ENCODE peak calls at places on chromosomes 7 and 10, in four cellular contexts. W is kidney tubule cell; F is NCI-H1092 treated with DMSO at 0.1 percent for 48 hours; S is stimulated activated CD8-positive, alpha-beta memory T cell treated with anti-CD3 and anti-CD28 coated beads, Interleukin-4, amount 100 ng/mL, for 4 hours. Q is an unnamed sample.

GRCh38 chr10:127790165-127790564 is 53.2 kb downstream of the FOXI2 start:
- DNase-seq in W (no peak), F (no peak), S (no peak), Q (no peak)

GRCh38 chr7:55101359-55101758 is 82.5 kb downstream of the EGFR start:
- DNase-seq in W (no peak), F (no peak), S (no peak), Q (no peak)

GRCh38 chr7:129959480-129960332 is 6.9 kb upstream of the UBE2H start:
- DNase-seq in W (peak), F (no peak), S (no peak), Q (no peak)

GRCh38 chr10:74529205-74529604 is 297.2 kb upstream of the KAT6B start:
- DNase-seq in W (no peak), F (no peak), S (no peak), Q (no peak)

GRCh38 chr10:44913312-44914079 is 2.4 kb downstream of the TMEM72 start:
- DNase-seq in W (no peak), F (no peak), S (no peak), Q (no peak)

GRCh38 chr7:837001-837400 is 4.7 kb downstream of the SUN1 start:
- DNase-seq in W (no peak), F (no peak), S (no peak), Q (no peak)

GRCh38 chr10:131406676-131407392 is 95.3 kb upstream of the TCERG1L start:
- DNase-seq in W (no peak), F (no peak), S (no peak), Q (no peak)

GRCh38 chr10:127398967-127399350 is 150.2 kb upstream of the NPS start:
- DNase-seq in W (no peak), F (no peak), S (no peak), Q (no peak)

GRCh38 chr10:95295031-95295755 is 4.4 kb upstream of the PDLIM1 start:
- DNase-seq in W (peak), F (peak), S (no peak), Q (no peak)

GRCh38 chr7:80661729-80662128 is 23.3 kb downstream of the CD36 start:
- DNase-seq in W (no peak), F (no peak), S (no peak), Q (no peak)

GRCh38 chr10:98016781-98017475 is 13.5 kb downstream of the CRTAC1 start:
- DNase-seq in W (no peak), F (no peak), S (no peak), Q (no peak)

GRCh38 chr10:32054087-32054486 is 2.1 kb downstream of the KIF5B start:
- DNase-seq in W (peak), F (no peak), S (no peak), Q (no peak)

GRCh38 chr7:27940341-27940740 is 200.4 kb downstream of the TAX1BP1 start:
- DNase-seq in W (no peak), F (no peak), S (no peak), Q (no peak)

GRCh38 chr10:63765126-63765525 is 243.9 kb downstream of the REEP3 start:
- DNase-seq in W (peak), F (no peak), S (no peak), Q (no peak)

GRCh38 chr7:2016021-2016631 is 216.6 kb downstream of the MAD1L1 start:
- DNase-seq in W (no peak), F (no peak), S (no peak), Q (no peak)

GRCh38 chr7:131196808-131197207 is 130.9 kb upstream of the MKLN1 start:
- DNase-seq in W (peak), F (no peak), S (no peak), Q (peak)

GRCh38 chr10:86758231-86759072 is 2.0 kb downstream of the BMPR1A start:
- DNase-seq in W (peak), F (no peak), S (no peak), Q (no peak)

GRCh38 chr7:129098409-129099084 is 43.6 kb upstream of the TNPO3 start:
- DNase-seq in W (peak), F (no peak), S (no peak), Q (no peak)

GRCh38 chr7:15219758-15220157 is 317.2 kb upstream of the DGKB start:
- DNase-seq in W (no peak), F (no peak), S (no peak), Q (no peak)